ENCODE peak calls at places on chromosomes 11 and 22, in nine cellular contexts. One of them, this sample, is unnamed.

GRCh38 chr22:25081409-25081824 is 118.2 kb upstream of the CRYBB3 start:
- DNase-seq in iris pigment epithelial cell: peak
- DNase-seq in astrocyte of the cerebellum: no peak
- DNase-seq in H1: no peak
- DNase-seq in glutamatergic neuron: peak
- DNase-seq in choroid plexus epithelial cell: peak
- DNase-seq in small intestine: peak
- DNase-seq in HFF-Myc: no peak
- DNase-seq in stimulated activated naive CD8-positive, alpha-beta T cell treated with anti-CD3 and anti-CD28 coated beads, Interleukin-15, amount 100 ng/mL, for 72 hours: no peak
- DNase-seq in this sample: no peak

GRCh38 chr22:23862103-23862502 is 4.4 kb downstream of the SLC2A11 start:
- DNase-seq in choroid plexus epithelial cell: peak
- DNase-seq in H1: no peak
- DNase-seq in iris pigment epithelial cell: peak
- DNase-seq in glutamatergic neuron: peak
- DNase-seq in HFF-Myc: no peak
- DNase-seq in small intestine: peak
- DNase-seq in astrocyte of the cerebellum: no peak
- DNase-seq in stimulated activated naive CD8-positive, alpha-beta T cell treated with anti-CD3 and anti-CD28 coated beads, Interleukin-15, amount 100 ng/mL, for 72 hours: peak
- DNase-seq in this sample: no peak

GRCh38 chr22:40030026-40030756 is 35.4 kb downstream of the FAM83F start:
- DNase-seq in small intestine: no peak
- DNase-seq in stimulated activated naive CD8-positive, alpha-beta T cell treated with anti-CD3 and anti-CD28 coated beads, Interleukin-15, amount 100 ng/mL, for 72 hours: no peak
- DNase-seq in iris pigment epithelial cell: no peak
- DNase-seq in glutamatergic neuron: no peak
- DNase-seq in choroid plexus epithelial cell: no peak
- DNase-seq in HFF-Myc: no peak
- DNase-seq in H1: no peak
- DNase-seq in astrocyte of the cerebellum: no peak
- DNase-seq in this sample: no peak

GRCh38 chr11:68806931-68807844 is 34.5 kb downstream of the CPT1A start:
- DNase-seq in small intestine: no peak
- DNase-seq in iris pigment epithelial cell: peak
- DNase-seq in astrocyte of the cerebellum: peak
- DNase-seq in glutamatergic neuron: no peak
- DNase-seq in H1: no peak
- DNase-seq in HFF-Myc: no peak
- DNase-seq in choroid plexus epithelial cell: peak
- DNase-seq in stimulated activated naive CD8-positive, alpha-beta T cell treated with anti-CD3 and anti-CD28 coated beads, Interleukin-15, amount 100 ng/mL, for 72 hours: no peak
- DNase-seq in this sample: peak

GRCh38 chr11:112762686-112763048 is 198.6 kb upstream of the NCAM1 start:
- DNase-seq in choroid plexus epithelial cell: no peak
- DNase-seq in H1: no peak
- DNase-seq in astrocyte of the cerebellum: no peak
- DNase-seq in iris pigment epithelial cell: no peak
- DNase-seq in glutamatergic neuron: no peak
- DNase-seq in HFF-Myc: no peak
- DNase-seq in stimulated activated naive CD8-positive, alpha-beta T cell treated with anti-CD3 and anti-CD28 coated beads, Interleukin-15, amount 100 ng/mL, for 72 hours: no peak
- DNase-seq in small intestine: no peak
- DNase-seq in this sample: no peak

GRCh38 chr11:75352417-75353206 is 1.2 kb upstream of the ARRB1 start:
- DNase-seq in astrocyte of the cerebellum: no peak
- DNase-seq in iris pigment epithelial cell: no peak
- DNase-seq in choroid plexus epithelial cell: no peak
- DNase-seq in HFF-Myc: no peak
- DNase-seq in glutamatergic neuron: no peak
- DNase-seq in H1: no peak
- DNase-seq in stimulated activated naive CD8-positive, alpha-beta T cell treated with anti-CD3 and anti-CD28 coated beads, Interleukin-15, amount 100 ng/mL, for 72 hours: no peak
- DNase-seq in small intestine: no peak
- DNase-seq in this sample: no peak

GRCh38 chr11:104033561-104033960 is 2.9 kb upstream of the DDI1 start:
- DNase-seq in small intestine: no peak
- DNase-seq in stimulated activated naive CD8-positive, alpha-beta T cell treated with anti-CD3 and anti-CD28 coated beads, Interleukin-15, amount 100 ng/mL, for 72 hours: no peak
- DNase-seq in astrocyte of the cerebellum: no peak
- DNase-seq in H1: no peak
- DNase-seq in HFF-Myc: no peak
- DNase-seq in choroid plexus epithelial cell: peak
- DNase-seq in iris pigment epithelial cell: peak
- DNase-seq in glutamatergic neuron: no peak
- DNase-seq in this sample: no peak

GRCh38 chr22:24046024-24046423 is 34.9 kb downstream of the CABIN1 start:
- DNase-seq in stimulated activated naive CD8-positive, alpha-beta T cell treated with anti-CD3 and anti-CD28 coated beads, Interleukin-15, amount 100 ng/mL, for 72 hours: no peak
- DNase-seq in glutamatergic neuron: no peak
- DNase-seq in small intestine: no peak
- DNase-seq in astrocyte of the cerebellum: no peak
- DNase-seq in HFF-Myc: no peak
- DNase-seq in H1: no peak
- DNase-seq in choroid plexus epithelial cell: no peak
- DNase-seq in iris pigment epithelial cell: no peak
- DNase-seq in this sample: no peak

GRCh38 chr11:78654071-78654470 is 79.4 kb upstream of the NARS2 start:
- DNase-seq in HFF-Myc: no peak
- DNase-seq in glutamatergic neuron: no peak
- DNase-seq in choroid plexus epithelial cell: no peak
- DNase-seq in iris pigment epithelial cell: no peak
- DNase-seq in astrocyte of the cerebellum: peak
- DNase-seq in H1: no peak
- DNase-seq in stimulated activated naive CD8-positive, alpha-beta T cell treated with anti-CD3 and anti-CD28 coated beads, Interleukin-15, amount 100 ng/mL, for 72 hours: no peak
- DNase-seq in small intestine: no peak
- DNase-seq in this sample: no peak

GRCh38 chr22:41217553-41218157 is 12.5 kb downstream of the L3MBTL2 start:
- DNase-seq in stimulated activated naive CD8-positive, alpha-beta T cell treated with anti-CD3 and anti-CD28 coated beads, Interleukin-15, amount 100 ng/mL, for 72 hours: peak
- DNase-seq in iris pigment epithelial cell: peak
- DNase-seq in glutamatergic neuron: peak
- DNase-seq in small intestine: peak
- DNase-seq in H1: no peak
- DNase-seq in astrocyte of the cerebellum: no peak
- DNase-seq in HFF-Myc: no peak
- DNase-seq in choroid plexus epithelial cell: peak
- DNase-seq in this sample: peak

GRCh38 chr11:100902454-100903141 is 215.5 kb downstream of the ARHGAP42 start:
- DNase-seq in small intestine: no peak
- DNase-seq in glutamatergic neuron: no peak
- DNase-seq in astrocyte of the cerebellum: no peak
- DNase-seq in HFF-Myc: no peak
- DNase-seq in iris pigment epithelial cell: no peak
- DNase-seq in stimulated activated naive CD8-positive, alpha-beta T cell treated with anti-CD3 and anti-CD28 coated beads, Interleukin-15, amount 100 ng/mL, for 72 hours: no peak
- DNase-seq in choroid plexus epithelial cell: no peak
- DNase-seq in H1: no peak
- DNase-seq in this sample: no peak

GRCh38 chr11:117701781-117702180 is 95.2 kb downstream of the DSCAML1 start:
- DNase-seq in iris pigment epithelial cell: no peak
- DNase-seq in choroid plexus epithelial cell: no peak
- DNase-seq in glutamatergic neuron: no peak
- DNase-seq in HFF-Myc: no peak
- DNase-seq in small intestine: no peak
- DNase-seq in astrocyte of the cerebellum: no peak
- DNase-seq in stimulated activated naive CD8-positive, alpha-beta T cell treated with anti-CD3 and anti-CD28 coated beads, Interleukin-15, amount 100 ng/mL, for 72 hours: no peak
- DNase-seq in H1: no peak
- DNase-seq in this sample: no peak

GRCh38 chr11:45754746-45755145 is 50.2 kb upstream of the SLC35C1 start:
- DNase-seq in H1: no peak
- DNase-seq in small intestine: no peak
- DNase-seq in HFF-Myc: no peak
- DNase-seq in stimulated activated naive CD8-positive, alpha-beta T cell treated with anti-CD3 and anti-CD28 coated beads, Interleukin-15, amount 100 ng/mL, for 72 hours: no peak
- DNase-seq in glutamatergic neuron: no peak
- DNase-seq in iris pigment epithelial cell: no peak
- DNase-seq in choroid plexus epithelial cell: peak
- DNase-seq in astrocyte of the cerebellum: no peak
- DNase-seq in this sample: no peak

This sample was measured in smooth muscle cell of the brain vasculature.